ENCODE peak calls at places on chromosomes 5 and 9, in six cellular contexts. F, P, L, W, X and C are unnamed samples.

GRCh38 chr9:86722706-86723075 is 224.6 kb downstream of the GAS1 start:
- DNase-seq in F (no peak), W (no peak), X (no peak), L (no peak), P (no peak), C (no peak)

GRCh38 chr9:15157371-15157770 is 149.6 kb downstream of the TTC39B start:
- DNase-seq in P (no peak), F (no peak), W (no peak), X (no peak), L (no peak), C (no peak)

GRCh38 chr9:101878734-101879133 is 140.3 kb upstream of the GRIN3A start:
- DNase-seq in P (no peak), L (no peak), W (no peak), F (no peak), X (no peak), C (no peak)

GRCh38 chr9:103899836-103900235 is 194.3 kb upstream of the SMC2 start:
- DNase-seq in F (no peak), W (no peak), P (no peak), X (no peak), L (no peak), C (no peak)

GRCh38 chr9:10571699-10572098 is 41.1 kb downstream of the PTPRD start:
- DNase-seq in L (no peak), W (no peak), X (no peak), P (no peak), F (no peak), C (no peak)

GRCh38 chr9:135135171-135135926 is 47.9 kb downstream of the OLFM1 start:
- DNase-seq in X (no peak), P (no peak), W (no peak), L (no peak), F (no peak), C (no peak)

GRCh38 chr5:107546685-107547084 is 124.1 kb downstream of the EFNA5 start:
- DNase-seq in P (no peak), X (no peak), L (no peak), W (no peak), F (no peak), C (no peak)

GRCh38 chr5:93579561-93580386 is 1.2 kb downstream of the NR2F1-AS1 start:
- DNase-seq in F (no peak), L (no peak), W (peak), X (peak), P (no peak), C (peak)

GRCh38 chr5:160259341-160259740 is 30.0 kb downstream of the FABP6 start:
- DNase-seq in P (no peak), W (peak), L (no peak), X (no peak), F (no peak), C (no peak)

GRCh38 chr5:66933066-66933465 is 263.5 kb downstream of the CD180 start:
- DNase-seq in L (no peak), P (peak), F (no peak), W (no peak), X (no peak), C (no peak)

GRCh38 chr9:69877852-69878507 is 57.4 kb downstream of the CFAP95 start:
- DNase-seq in P (no peak), F (peak), L (no peak), W (no peak), X (peak), C (no peak)

GRCh38 chr5:158499680-158499998 is 600.1 kb downstream of the EBF1 start:
- DNase-seq in F (no peak), L (no peak), P (no peak), W (no peak), X (no peak), C (no peak)
- H3K4me3 ChIP-seq in F (no peak), L (no peak), P (no peak), W (no peak), X (no peak), C (no peak)

GRCh38 chr9:79632060-79632459 is 60.3 kb downstream of the TLE4 start:
- DNase-seq in W (no peak), P (no peak), F (no peak), L (no peak), X (no peak), C (no peak)
- H3K27ac ChIP-seq in W (no peak), P (no peak), F (no peak), L (no peak), X (no peak), C (no peak)

DNA sequence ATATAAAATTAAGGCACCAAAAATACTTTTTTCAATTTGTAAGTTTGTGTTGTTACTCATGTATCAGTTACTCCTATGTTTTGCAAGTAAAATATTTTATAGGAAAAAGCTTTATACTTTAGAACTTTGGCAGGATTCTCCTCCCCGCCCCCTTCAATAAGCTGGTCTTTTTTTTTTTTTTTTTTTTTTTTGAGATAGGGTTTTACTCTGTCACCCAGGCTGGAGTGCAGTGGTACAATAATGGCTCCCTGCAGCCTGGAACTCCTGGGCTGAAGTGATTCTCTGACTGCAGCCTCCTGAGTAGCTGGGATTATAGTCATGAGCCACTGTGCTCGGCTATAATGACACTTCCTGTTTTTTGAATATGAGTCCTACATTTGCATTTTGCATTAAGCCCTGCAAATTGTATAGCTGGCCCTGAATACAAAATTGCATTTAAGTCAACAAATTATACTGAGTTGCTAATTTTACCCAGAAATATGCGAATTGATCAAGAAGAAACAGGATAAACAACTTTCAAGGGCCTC is 192.9 kb downstream of the PIK3R1 start:
- DNase-seq in X (no peak), W (no peak), L (no peak), F (no peak), P (no peak), C (no peak)
- H3K4me3 ChIP-seq in X (no peak), W (no peak), L (no peak), F (no peak), P (no peak), C (no peak)

DNA sequence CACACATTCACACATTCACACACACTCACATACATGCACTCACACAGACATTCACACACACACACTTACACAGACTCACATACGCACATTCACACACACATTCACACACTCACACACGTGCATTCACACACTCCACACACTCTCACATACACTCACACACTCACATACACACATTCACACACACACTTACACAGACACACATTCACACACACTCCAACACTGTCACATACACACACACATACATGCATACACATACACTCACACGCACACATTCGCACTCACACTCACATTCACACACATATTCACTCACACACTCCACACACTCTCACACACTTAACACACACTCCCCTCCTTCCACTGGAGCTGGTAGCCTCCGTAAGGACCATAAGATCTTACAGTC is 26.2 kb downstream of the CAMK2A start:
- DNase-seq in W (no peak), X (no peak), F (no peak), P (no peak), L (no peak), C (no peak)
- H3K27ac ChIP-seq in W (no peak), X (no peak), F (no peak), P (no peak), L (no peak), C (no peak)

DNA sequence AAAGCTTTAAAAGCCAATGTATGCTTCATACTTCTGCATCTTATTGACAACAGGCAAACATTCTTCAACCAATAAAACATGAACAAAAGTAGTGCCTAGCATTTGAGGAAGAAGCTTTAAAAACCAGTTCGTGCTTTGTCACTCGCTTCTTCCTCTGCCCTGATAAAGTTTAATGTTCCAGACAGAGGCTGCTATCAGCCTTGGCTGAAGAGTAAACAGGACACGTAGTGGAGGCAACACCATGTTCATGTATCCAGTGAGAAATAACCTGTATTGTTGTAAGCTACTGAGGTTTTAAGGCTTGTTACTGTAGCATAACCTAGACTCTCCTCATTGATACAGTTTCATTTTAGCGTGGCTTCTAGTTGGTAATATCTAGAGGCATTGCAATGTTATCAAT is 3.2 kb upstream of the FUBP3 start:
- DNase-seq in X (peak), W (no peak), P (no peak), L (no peak), F (no peak), C (no peak)
- H3K4me3 ChIP-seq in X (no peak), W (no peak), P (no peak), L (no peak), F (no peak), C (no peak)